ENCODE peak calls at places on chromosomes 4 and X, in ten cellular contexts. G is sigmoid colon, F is A549, T is spleen, V is IMR-90, N is adrenal gland, B is ovary, H is testis, D is uterus, I is thyroid gland. S is an unnamed sample.

GRCh38 chr4:1809754-1810502 is 16.8 kb downstream of the FGFR3 start:
- DNase-seq in G (peak; percentile 80), F (peak; percentile 69), T (peak; percentile 89), V (peak; percentile 46), N (peak; percentile 67), B (peak; percentile 57), H (peak; percentile 51), D (no peak), I (peak; percentile 56), S (no peak)

GRCh38 chr4:86831262-86832090 is 17.7 kb downstream of the SLC10A6 start:
- DNase-seq in G (no peak), F (peak; percentile 6), T (no peak), V (peak; percentile 96), N (peak; percentile 25), B (peak; percentile 36), H (peak; percentile 29), D (peak; percentile 51), I (peak; percentile 64), S (no peak)

GRCh38 chr4:184419976-184420375 is 54.4 kb downstream of the IRF2 start:
- DNase-seq in G (no peak), F (no peak), T (no peak), V (no peak), N (no peak), B (no peak), H (no peak), D (no peak), I (no peak), S (no peak)

GRCh38 chr4:123699823-123700822 is 303.5 kb downstream of the SPRY1 start:
- DNase-seq in G (no peak), F (no peak), T (no peak), V (peak; percentile 93), N (no peak), B (no peak), H (peak; percentile 32), D (no peak), I (no peak), S (no peak)

GRCh38 chrX:43333543-43333942 is 322.6 kb upstream of the MAOA start:
- DNase-seq in G (no peak), F (no peak), T (no peak), V (no peak), N (no peak), B (no peak), H (no peak), D (no peak), I (no peak), S (no peak)

GRCh38 chrX:69189972-69190371 is 24.7 kb upstream of the PJA1 start:
- DNase-seq in G (no peak), F (no peak), T (no peak), V (no peak), N (no peak), B (peak; percentile 56), H (peak; percentile 56), D (peak; percentile 16), I (no peak), S (no peak)

GRCh38 chr4:161658658-161659057 is 505.1 kb downstream of the FSTL5 start:
- DNase-seq in G (no peak), F (no peak), T (no peak), V (no peak), N (no peak), B (no peak), H (no peak), D (no peak), I (no peak), S (no peak)

GRCh38 chr4:1086011-1086410 is 27.4 kb downstream of the RNF212 start:
- DNase-seq in G (no peak), F (no peak), T (no peak), V (no peak), N (no peak), B (no peak), H (no peak), D (no peak), I (no peak), S (no peak)

GRCh38 chrX:37350034-37350365 is 836 bp downstream of the PRRG1 start:
- DNase-seq in G (no peak), F (peak; percentile 4), T (no peak), V (peak; percentile 31), N (no peak), B (no peak), H (no peak), D (no peak), I (no peak), S (no peak)

GRCh38 chr4:30380404-30380998 is 339.7 kb upstream of the PCDH7 start:
- DNase-seq in G (no peak), F (peak; percentile 2), T (no peak), V (peak; percentile 73), N (no peak), B (no peak), H (peak; percentile 82), D (no peak), I (no peak), S (no peak)

GRCh38 chr4:31918891-31919290 is 1198.7 kb downstream of the PCDH7 start:
- DNase-seq in G (no peak), F (no peak), T (no peak), V (no peak), N (no peak), B (no peak), H (no peak), D (no peak), I (no peak), S (no peak)

GRCh38 chr4:26032572-26033320 is 118.7 kb downstream of the SMIM20 start:
- DNase-seq in G (no peak), F (no peak), T (no peak), V (peak; percentile 91), N (no peak), B (peak; percentile 33), H (peak; percentile 30), D (peak; percentile 83), I (peak; percentile 37), S (no peak)

GRCh38 chrX:18674417-18674787 is 2.5 kb upstream of the RS1 start:
- DNase-seq in G (peak; percentile 66), F (peak; percentile 30), T (peak; percentile 86), V (no peak), N (peak; percentile 17), B (peak; percentile 39), H (peak; percentile 23), D (no peak), I (peak; percentile 38), S (peak; percentile 86)

GRCh38 chr4:118683513-118683912 is 1.7 kb upstream of the METTL14 start:
- DNase-seq in G (no peak), F (no peak), T (no peak), V (no peak), N (no peak), B (no peak), H (no peak), D (no peak), I (no peak), S (no peak)

GRCh38 chrX:120653000-120653399 is 23.1 kb upstream of the C1GALT1C1 start:
- DNase-seq in G (no peak), F (no peak), T (no peak), V (no peak), N (no peak), B (no peak), H (no peak), D (no peak), I (no peak), S (no peak)

GRCh38 chrX:6226053-6226645 is 2.5 kb downstream of the NLGN4X start:
- DNase-seq in G (no peak), F (no peak), T (peak; percentile 77), V (no peak), N (no peak), B (peak; percentile 49), H (peak; percentile 14), D (no peak), I (no peak), S (no peak)

GRCh38 chr4:81807927-81808672 is 336.4 kb upstream of the RASGEF1B start:
- DNase-seq in G (no peak), F (no peak), T (no peak), V (no peak), N (no peak), B (no peak), H (no peak), D (no peak), I (peak; percentile 37), S (no peak)

GRCh38 chrX:150526692-150527091 is 41.7 kb upstream of the MTM1 start:
- DNase-seq in G (no peak), F (no peak), T (no peak), V (no peak), N (no peak), B (no peak), H (no peak), D (no peak), I (no peak), S (no peak)

DNA sequence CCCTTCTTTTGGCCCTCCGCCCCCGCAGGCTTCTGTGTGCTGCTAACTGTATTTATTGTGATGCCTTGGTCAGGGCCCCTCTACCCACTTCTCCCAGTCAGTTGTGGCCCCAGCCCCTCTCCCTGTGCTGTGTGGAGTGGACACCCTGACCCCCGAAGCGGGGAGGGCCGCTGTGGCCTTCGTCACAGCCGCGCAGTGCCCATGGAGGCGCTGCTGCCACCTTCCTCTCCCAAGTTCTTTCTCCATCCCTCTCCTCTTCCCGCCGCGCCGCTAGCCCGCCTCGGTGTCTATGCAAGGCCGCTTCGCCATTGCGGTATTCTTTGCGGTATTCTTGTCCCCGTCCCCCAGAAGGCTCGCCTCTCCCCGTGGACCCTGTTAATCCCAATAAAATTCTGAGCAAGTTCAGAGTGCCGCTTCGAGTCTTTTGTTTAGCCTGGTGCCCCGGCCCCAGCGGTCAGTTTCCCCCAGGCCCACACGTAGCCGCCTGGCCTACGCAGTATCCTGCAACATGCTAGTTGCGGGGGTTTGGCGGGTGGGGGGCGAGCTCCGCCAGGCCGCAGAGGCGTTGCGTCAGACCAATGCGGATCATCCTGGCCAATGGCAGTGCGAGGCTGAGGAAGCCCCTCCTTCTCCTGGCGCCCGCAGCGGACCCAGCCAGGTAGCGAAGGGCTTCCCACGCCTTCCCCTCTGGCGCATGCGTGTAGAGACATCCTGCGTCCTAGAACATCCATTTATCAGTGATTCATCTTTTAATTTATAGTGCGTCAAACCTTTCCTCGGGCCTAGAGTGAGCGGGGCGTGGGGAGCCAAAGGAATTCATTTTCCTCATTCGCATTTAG is 5.6 kb upstream of the KANTR start:
- DNase-seq in G (peak; percentile 97), F (peak; percentile 31), T (peak; percentile 89), V (peak; percentile 78), N (peak; percentile 88), B (peak; percentile 89), H (peak; percentile 89), D (peak; percentile 92), I (peak; percentile 86), S (peak; percentile 69)
- TF ChIP-seq POLR2A in G (no peak), F (no peak), T (no peak), V (peak; percentile 29), N (no peak), B (peak; percentile 57), H (no peak), D (peak; percentile 62), I (peak; percentile 64), S (no peak)

GRCh38 chrX:154029439-154029838 is 9.7 kb upstream of the IRAK1 start:
- DNase-seq in G (no peak), F (no peak), T (peak; percentile 74), V (no peak), N (no peak), B (no peak), H (no peak), D (no peak), I (peak; percentile 51), S (no peak)
- TF ChIP-seq CTCF in G (no peak), F (no peak), T (no peak), V (no peak), N (no peak), B (no peak), H (no peak), D (no peak), I (no peak), S (no peak)

GRCh38 chr4:151105454-151106032 is 6.1 kb downstream of the RPS3A start:
- DNase-seq in G (no peak), F (no peak), T (no peak), V (no peak), N (no peak), B (no peak), H (no peak), D (no peak), I (no peak), S (no peak)
- TF ChIP-seq POLR2A in G (no peak), F (no peak), T (no peak), V (no peak), N (no peak), B (no peak), H (no peak), D (no peak), I (no peak), S (no peak)

GRCh38 chr4:48681856-48682255 is 98.2 kb downstream of the FRYL start:
- DNase-seq in G (no peak), F (no peak), T (no peak), V (peak; percentile 52), N (no peak), B (no peak), H (no peak), D (no peak), I (no peak), S (no peak)
- TF ChIP-seq CTCF in G (no peak), F (peak; percentile 21), T (peak; percentile 37), V (peak; percentile 56), N (no peak), B (no peak), H (no peak), D (no peak), I (peak; percentile 34), S (no peak)

S was measured in lower leg skin.